ENCODE peak calls at places on chromosomes 5 and 9, in ten cellular contexts. I is sigmoid colon; W is progenitor cell of endocrine pancreas; Z is stimulated activated CD8-positive, alpha-beta memory T cell treated with anti-CD3 and anti-CD28 coated beads, Interleukin-4, amount 100 ng/mL, for 1 hour; P is NCI-H2081; T is ELR; R is activated CD8-positive, alpha-beta memory T cell treated with anti-CD3 and anti-CD28 coated beads for 1 hour; H is neural progenitor cell; A is left ventricle myocardium superior; O is fibroblast of lung. M is an unnamed sample.

GRCh38 chr5:41843456-41844112 is 26.6 kb downstream of the OXCT1 start:
- DNase-seq in O (peak; percentile 84), H (peak; percentile 67), W (no peak), P (peak; percentile 86), A (no peak), I (no peak), Z (no peak), R (no peak), T (peak; percentile 80), M (peak; percentile 24)

GRCh38 chr9:109114670-109115069 is 5.1 kb downstream of the TMEM245 start:
- DNase-seq in R (no peak), A (no peak), P (no peak), Z (no peak), T (peak; percentile 71), O (peak; percentile 57), W (no peak), I (no peak), H (no peak), M (no peak)

GRCh38 chr9:93577045-93577939 is 908 bp downstream of the PHF2 start:
- DNase-seq in R (no peak), A (peak; percentile 75), H (peak; percentile 38), T (peak; percentile 45), O (peak; percentile 22), Z (no peak), W (no peak), I (no peak), P (no peak), M (peak; percentile 33)

GRCh38 chr9:92850898-92851297 is 26.9 kb downstream of the ZNF484 start:
- DNase-seq in W (no peak), I (no peak), P (no peak), T (no peak), H (no peak), O (no peak), A (no peak), R (no peak), Z (no peak), M (no peak)

GRCh38 chr5:14218897-14219573 is 75.9 kb downstream of the TRIO start:
- DNase-seq in T (no peak), Z (no peak), W (no peak), H (no peak), R (no peak), P (no peak), I (no peak), O (no peak), A (peak; percentile 52), M (no peak)

GRCh38 chr5:94391996-94392395 is 226.4 kb downstream of the KIAA0825 start:
- DNase-seq in P (no peak), W (no peak), Z (no peak), O (no peak), A (no peak), H (no peak), T (no peak), I (no peak), R (no peak), M (no peak)

GRCh38 chr9:123395276-123396006 is 39.4 kb downstream of the CRB2 start:
- DNase-seq in I (no peak), O (no peak), H (peak; percentile 34), A (no peak), W (no peak), Z (no peak), P (peak; percentile 28), R (no peak), T (no peak), M (no peak)

GRCh38 chr9:70285246-70285645 is 26.5 kb downstream of the SMC5 start:
- DNase-seq in W (no peak), P (no peak), Z (no peak), R (no peak), O (peak; percentile 78), I (no peak), T (no peak), H (no peak), A (no peak), M (no peak)

GRCh38 chr9:125233678-125234077 is 7.5 kb downstream of the HSPA5 start:
- DNase-seq in A (no peak), T (peak; percentile 99), R (no peak), Z (no peak), P (no peak), H (no peak), W (no peak), O (peak; percentile 98), I (no peak), M (no peak)

GRCh38 chr9:37027582-37028424 is 6.3 kb downstream of the PAX5 start:
- DNase-seq in R (peak; percentile 74), O (peak; percentile 76), P (peak; percentile 97), I (no peak), Z (peak; percentile 52), W (peak; percentile 99), T (peak; percentile 91), H (peak; percentile 99), A (peak; percentile 89), M (peak; percentile 32)

GRCh38 chr5:59768204-59769040 is 125.1 kb downstream of the PDE4D start:
- DNase-seq in I (peak; percentile 86), T (peak; percentile 74), P (peak; percentile 87), H (peak; percentile 93), R (no peak), A (peak; percentile 57), Z (no peak), W (peak; percentile 33), O (peak; percentile 83), M (no peak)